ENCODE peak calls at places on chromosomes 7 and 10, in eight cellular contexts. F, I, R, Q, S, M, X and H are unnamed samples.

GRCh38 chr7:44595934-44596635 is 10.3 kb upstream of the OGDH start:
- DNase-seq in F (no peak), I (no peak), R (no peak), Q (no peak), S (no peak), M (no peak), X (no peak), H (no peak)

GRCh38 chr7:45680776-45681175 is 106.6 kb downstream of the ADCY1 start:
- DNase-seq in F (no peak), I (no peak), R (no peak), Q (peak), S (no peak), M (no peak), X (no peak), H (no peak)

GRCh38 chr10:21473135-21473534 is 52.3 kb downstream of the SKIDA1 start:
- DNase-seq in F (no peak), I (no peak), R (no peak), Q (no peak), S (no peak), M (peak), X (no peak), H (no peak)

GRCh38 chr7:116886550-116887156 is 24.3 kb downstream of the CAPZA2 start:
- DNase-seq in F (no peak), I (no peak), R (no peak), Q (no peak), S (no peak), M (no peak), X (no peak), H (no peak)

GRCh38 chr7:17640730-17641377 is 299.4 kb downstream of the SNX13 start:
- DNase-seq in F (no peak), I (no peak), R (peak), Q (no peak), S (no peak), M (peak), X (no peak), H (no peak)

GRCh38 chr10:86348321-86349210 is 18.0 kb downstream of the GRID1 start:
- DNase-seq in F (no peak), I (no peak), R (no peak), Q (no peak), S (no peak), M (peak), X (peak), H (no peak)

GRCh38 chr10:132742837-132743194 is 43.1 kb downstream of the NKX6-2 start:
- DNase-seq in F (no peak), I (no peak), R (no peak), Q (no peak), S (no peak), M (no peak), X (no peak), H (no peak)

GRCh38 chr10:3472705-3473078 is 300.1 kb upstream of the PITRM1 start:
- DNase-seq in F (no peak), I (no peak), R (no peak), Q (no peak), S (no peak), M (no peak), X (no peak), H (no peak)

GRCh38 chr7:149285581-149285975 is 23.6 kb downstream of the ZNF783 start:
- DNase-seq in F (no peak), I (no peak), R (no peak), Q (no peak), S (no peak), M (peak), X (no peak), H (no peak)

GRCh38 chr7:37757563-37757962 is 74.0 kb downstream of the GPR141 start:
- DNase-seq in F (no peak), I (no peak), R (no peak), Q (no peak), S (no peak), M (no peak), X (no peak), H (no peak)

GRCh38 chr7:51209426-51209825 is 107.2 kb downstream of the COBL start:
- DNase-seq in F (no peak), I (no peak), R (no peak), Q (no peak), S (no peak), M (no peak), X (no peak), H (no peak)

GRCh38 chr7:100829150-100829716 is 1.9 kb upstream of the EPHB4 start:
- DNase-seq in F (no peak), I (no peak), R (no peak), Q (no peak), S (no peak), M (peak), X (no peak), H (no peak)

GRCh38 chr7:34153680-34154270 is 248.4 kb downstream of the BMPER start:
- DNase-seq in F (no peak), I (no peak), R (no peak), Q (no peak), S (no peak), M (no peak), X (no peak), H (no peak)

GRCh38 chr10:71771821-71772617 is 1.3 kb downstream of the VSIR start:
- DNase-seq in F (no peak), I (no peak), R (no peak), Q (peak), S (peak), M (no peak), X (no peak), H (no peak)

GRCh38 chr10:5813091-5813340 is 218 bp downstream of the GDI2 start:
- DNase-seq in F (no peak), I (no peak), R (no peak), Q (no peak), S (no peak), M (no peak), X (no peak), H (no peak)

GRCh38 chr10:786666-787512 is 97.4 kb upstream of the DIP2C start:
- DNase-seq in F (no peak), I (no peak), R (no peak), Q (no peak), S (no peak), M (no peak), X (no peak), H (no peak)

GRCh38 chr10:95730233-95730632 is 25.7 kb upstream of the ENTPD1 start:
- DNase-seq in F (no peak), I (no peak), R (no peak), Q (no peak), S (no peak), M (no peak), X (no peak), H (no peak)

GRCh38 chr7:117993377-117994003 is 120.2 kb upstream of the CTTNBP2 start:
- DNase-seq in F (no peak), I (no peak), R (no peak), Q (no peak), S (no peak), M (peak), X (no peak), H (peak)

GRCh38 chr10:24944512-24945255 is 7.7 kb downstream of the PRTFDC1 start:
- DNase-seq in F (no peak), I (no peak), R (no peak), Q (no peak), S (peak), M (no peak), X (no peak), H (peak)

GRCh38 chr10:66378117-66378876 is 547.5 kb upstream of the LRRTM3 start:
- DNase-seq in F (no peak), I (no peak), R (no peak), Q (no peak), S (no peak), M (no peak), X (no peak), H (no peak)

GRCh38 chr10:43930777-43931176 is 282.1 kb upstream of the ZNF32 start:
- DNase-seq in F (no peak), I (no peak), R (no peak), Q (no peak), S (no peak), M (no peak), X (no peak), H (no peak)

GRCh38 chr7:134211817-134212216 is 84.7 kb downstream of the LRGUK start:
- DNase-seq in F (no peak), I (no peak), R (no peak), Q (no peak), S (no peak), M (no peak), X (no peak), H (no peak)

GRCh38 chr10:89389254-89389653 is 3.2 kb upstream of the IFIT1 start:
- DNase-seq in F (no peak), I (no peak), R (no peak), Q (no peak), S (no peak), M (no peak), X (no peak), H (no peak)

GRCh38 chr7:132292803-132293202 is 283.5 kb downstream of the PLXNA4 start:
- DNase-seq in F (no peak), I (no peak), R (no peak), Q (no peak), S (no peak), M (no peak), X (no peak), H (no peak)

GRCh38 chr7:91749418-91749817 is 131.1 kb downstream of the MTERF1 start:
- DNase-seq in F (no peak), I (no peak), R (no peak), Q (no peak), S (no peak), M (no peak), X (no peak), H (no peak)

GRCh38 chr10:86247588-86247987 is 119.0 kb downstream of the GRID1 start:
- DNase-seq in F (no peak), I (no peak), R (no peak), Q (no peak), S (no peak), M (no peak), X (no peak), H (no peak)

GRCh38 chr7:5388273-5388866 is 35.3 kb downstream of the TNRC18 start:
- DNase-seq in F (no peak), I (no peak), R (no peak), Q (no peak), S (no peak), M (peak), X (no peak), H (no peak)

GRCh38 chr7:55211721-55212120 is 153.4 kb upstream of the LANCL2 start:
- DNase-seq in F (no peak), I (no peak), R (no peak), Q (no peak), S (no peak), M (no peak), X (no peak), H (no peak)